ENCODE peak calls at places on chromosomes 12 and 14, in four cellular contexts. K is HCT116, I is testis, N is tibial nerve. B is an unnamed sample.

GRCh38 chr12:50276912-50277671 is 6.2 kb downstream of the LIMA1 start:
- DNase-seq in I (no peak), K (no peak), N (no peak), B (no peak)

GRCh38 chr12:121911824-121912585 is 6.4 kb upstream of the CFAP251 start:
- DNase-seq in N (no peak), I (no peak), K (no peak), B (no peak)

GRCh38 chr14:88225721-88226120 is 97.3 kb downstream of the KCNK10 start:
- DNase-seq in K (no peak), I (no peak), N (no peak), B (no peak)

GRCh38 chr14:89146291-89146690 is 270.7 kb downstream of the FOXN3 start:
- DNase-seq in I (no peak), N (no peak), K (no peak), B (no peak)

GRCh38 chr14:73124180-73124894 is 12.0 kb upstream of the PSEN1 start:
- DNase-seq in I (no peak), K (no peak), N (no peak), B (no peak)

GRCh38 chr14:104585966-104586702 is 6.6 kb downstream of the C14orf180 start:
- DNase-seq in K (no peak), I (peak), N (no peak), B (no peak)

GRCh38 chr14:85852900-85853299 is 323.0 kb downstream of the FLRT2 start:
- DNase-seq in N (no peak), I (no peak), K (no peak), B (no peak)

GRCh38 chr12:27554421-27555186 is 30.6 kb downstream of the PPFIBP1 start:
- DNase-seq in K (no peak), N (peak), I (peak), B (no peak)

GRCh38 chr12:74816398-74817175 is 279.0 kb downstream of the ATXN7L3B start:
- DNase-seq in N (no peak), I (no peak), K (no peak), B (no peak)

GRCh38 chr12:112711026-112711425 is 80.5 kb upstream of the RPH3A start:
- DNase-seq in N (no peak), K (no peak), I (no peak), B (peak)

GRCh38 chr14:24634158-24634557 is at the start of gene GZMB:
- DNase-seq in I (no peak), K (no peak), N (no peak), B (no peak)

GRCh38 chr14:61074852-61075251 is 93.8 kb downstream of the SLC38A6 start:
- DNase-seq in N (no peak), K (no peak), I (no peak), B (no peak)

GRCh38 chr14:61077946-61078738 is 97.1 kb downstream of the SLC38A6 start:
- DNase-seq in K (no peak), I (no peak), N (no peak), B (no peak)

GRCh38 chr14:61080591-61081010 is 99.6 kb downstream of the SLC38A6 start:
- DNase-seq in N (no peak), I (no peak), K (no peak), B (no peak)

GRCh38 chr14:61076531-61076930 is 95.5 kb downstream of the SLC38A6 start:
- DNase-seq in N (no peak), K (no peak), I (no peak), B (no peak)

DNA sequence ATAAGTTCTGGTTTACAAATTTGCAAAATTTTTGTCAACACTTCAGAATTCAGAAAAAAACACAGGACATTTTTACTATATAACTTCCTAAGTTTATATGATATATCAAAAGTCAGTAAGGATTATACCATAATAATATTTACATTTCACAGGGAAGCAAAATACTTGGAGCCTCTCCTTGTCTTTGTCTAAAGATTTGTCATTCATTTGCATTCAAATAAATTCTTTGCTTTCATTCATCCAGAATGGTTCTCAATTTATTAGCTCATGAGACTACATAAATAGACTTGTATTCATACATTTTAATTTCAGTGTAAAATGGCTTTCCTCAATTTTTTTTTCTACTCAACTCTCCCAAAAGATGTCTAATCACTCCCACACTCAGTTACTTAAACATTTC is 96.4 kb downstream of the SLC38A6 start:
- DNase-seq in N (no peak), I (no peak), K (no peak), B (no peak)
- H3K27ac ChIP-seq in N (no peak), I (no peak), K (no peak), B (peak)

GRCh38 chr12:31732926-31733548 is 4.2 kb upstream of the AMN1 start:
- DNase-seq in N (no peak), I (no peak), K (peak), B (peak)
- H3K27ac ChIP-seq in N (peak), I (peak), K (peak), B (peak)

DNA sequence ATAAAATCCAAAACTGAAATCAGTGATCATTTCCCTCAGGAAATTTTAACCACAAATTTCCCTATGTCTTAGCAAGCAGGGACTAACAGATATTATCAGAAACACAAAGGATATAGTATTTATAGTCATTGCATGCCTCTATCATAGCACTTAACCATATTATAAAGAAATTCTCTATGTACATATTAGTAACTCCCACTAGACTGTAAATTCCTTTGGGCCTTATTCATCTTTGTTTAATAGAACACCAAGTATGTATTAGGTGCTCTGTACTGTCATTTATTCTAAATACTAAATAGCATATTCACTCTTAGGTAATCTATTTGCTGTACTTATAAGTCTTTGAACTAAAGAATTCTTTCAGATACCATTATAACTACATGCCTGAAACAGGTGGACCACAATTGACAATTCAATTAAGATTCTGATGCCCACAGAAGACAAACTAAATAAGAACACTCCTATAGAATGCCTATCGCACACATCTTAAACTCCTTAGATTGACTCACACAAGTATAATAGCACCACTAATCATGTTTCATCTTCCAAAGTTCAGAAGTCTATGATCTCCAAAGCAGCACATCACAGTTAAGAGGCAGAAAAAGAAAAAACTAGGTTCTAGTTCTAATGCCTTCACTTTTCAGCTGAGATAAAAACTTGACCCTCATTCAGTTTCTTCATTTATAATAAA is 134.1 kb downstream of the FSCB start:
- DNase-seq in I (no peak), K (no peak), N (no peak), B (no peak)
- H3K27ac ChIP-seq in I (no peak), K (no peak), N (no peak), B (no peak)

DNA sequence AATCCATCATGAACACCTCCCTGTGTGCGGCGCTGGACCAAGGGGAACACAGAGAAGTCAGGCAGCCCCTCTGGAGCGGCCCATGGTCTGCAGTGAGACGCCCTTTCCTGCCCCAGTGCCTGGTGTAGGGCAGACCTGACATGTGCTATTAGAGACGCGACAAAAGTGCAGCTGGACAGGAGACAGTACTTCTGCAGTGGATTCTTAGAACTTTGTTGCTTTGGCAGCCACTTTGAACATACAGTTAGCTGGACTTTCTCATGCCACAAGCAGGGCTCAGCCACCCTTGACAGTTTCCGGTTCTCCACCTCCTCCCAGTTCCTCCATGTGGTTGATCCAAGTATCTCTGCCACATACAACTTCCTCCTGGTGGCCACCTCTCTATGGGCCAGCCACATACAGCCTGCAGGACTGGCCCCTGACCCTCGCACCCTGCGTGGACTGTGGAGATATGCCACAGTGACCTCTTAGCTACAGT is 45.9 kb downstream of the LGMN start:
- DNase-seq in I (no peak), K (no peak), N (no peak), B (no peak)
- H3K27ac ChIP-seq in I (no peak), K (no peak), N (no peak), B (no peak)

GRCh38 chr12:124755801-124756148 is 107.9 kb downstream of the SCARB1 start:
- DNase-seq in N (no peak), K (no peak), I (no peak), B (no peak)
- H3K27ac ChIP-seq in N (peak), K (no peak), I (peak), B (no peak)

B was measured in epithelial cell of prostate.